ENCODE peak calls at places on chromosomes 5 and 9, in four cellular contexts. E is skeletal muscle cell, G is cardiac muscle cell, D is adipocyte. R is an unnamed sample.

GRCh38 chr5:58582411-58583393 is at the start of gene RAB3C:
- DNase-seq in E (peak; percentile 78), G (peak; percentile 96), D (peak; percentile 97), R (peak; percentile 70)

GRCh38 chr5:77032635-77033034 is 2.4 kb downstream of the AGGF1 start:
- DNase-seq in E (no peak), D (no peak), G (no peak), R (no peak)

GRCh38 chr5:142748568-142749249 is 21.5 kb upstream of the ARHGAP26 start:
- DNase-seq in G (no peak), D (no peak), E (no peak), R (no peak)

GRCh38 chr9:20538956-20539355 is 83.3 kb downstream of the MLLT3 start:
- DNase-seq in D (no peak), E (no peak), G (peak; percentile 28), R (no peak)

GRCh38 chr5:66720776-66721175 is 124.6 kb downstream of the MAST4 start:
- DNase-seq in D (no peak), E (no peak), G (no peak), R (no peak)

GRCh38 chr9:93108301-93109041 is 12.5 kb downstream of the CARD19 start:
- DNase-seq in D (no peak), G (no peak), E (no peak), R (no peak)

GRCh38 chr9:95511232-95511951 is 5.4 kb downstream of the PTCH1 start:
- DNase-seq in G (peak; percentile 82), E (no peak), D (peak; percentile 82), R (no peak)

GRCh38 chr9:3296536-3296935 is 229.3 kb downstream of the RFX3 start:
- DNase-seq in E (no peak), G (no peak), D (no peak), R (no peak)

GRCh38 chr5:137629646-137630045 is 106.2 kb downstream of the KLHL3 start:
- DNase-seq in D (peak; percentile 86), E (no peak), G (peak; percentile 77), R (no peak)

GRCh38 chr9:131658753-131659129 is 81.1 kb downstream of the RAPGEF1 start:
- DNase-seq in G (no peak), D (no peak), E (no peak), R (no peak)

GRCh38 chr9:133351908-133352634 is 4.1 kb downstream of the RPL7A start:
- DNase-seq in E (no peak), G (peak; percentile 69), D (peak; percentile 59), R (no peak)

GRCh38 chr5:153456993-153457392 is 33.5 kb upstream of the GRIA1 start:
- DNase-seq in D (no peak), G (no peak), E (no peak), R (no peak)

GRCh38 chr5:40071870-40072269 is 607.8 kb upstream of the PTGER4 start:
- DNase-seq in E (peak; percentile 18), D (peak; percentile 56), G (no peak), R (no peak)

GRCh38 chr9:87122947-87123685 is 175.8 kb upstream of the GAS1 start:
- DNase-seq in G (peak; percentile 88), E (peak; percentile 80), D (peak; percentile 80), R (peak; percentile 81)

GRCh38 chr5:95382843-95383242 is 8.3 kb upstream of the FAM81B start:
- DNase-seq in G (no peak), D (no peak), E (no peak), R (no peak)

GRCh38 chr9:131590449-131590848 is 45.1 kb downstream of the PRRT1B start:
- DNase-seq in D (no peak), E (no peak), G (no peak), R (no peak)

GRCh38 chr9:79060726-79061125 is 511.0 kb upstream of the TLE4 start:
- DNase-seq in D (no peak), G (no peak), E (no peak), R (no peak)

GRCh38 chr9:91433180-91433579 is 9.5 kb upstream of the NFIL3 start:
- DNase-seq in E (peak; percentile 89), G (peak; percentile 88), D (peak; percentile 92), R (peak; percentile 91)

GRCh38 chr5:174834081-174834480 is 109.7 kb downstream of the MSX2 start:
- DNase-seq in G (no peak), D (peak; percentile 44), E (no peak), R (peak; percentile 16)

GRCh38 chr5:581941-582340 is 30.2 kb upstream of the CEP72 start:
- DNase-seq in E (no peak), G (no peak), D (no peak), R (no peak)

GRCh38 chr5:583645-584044 is 28.5 kb upstream of the CEP72 start:
- DNase-seq in D (no peak), G (no peak), E (no peak), R (no peak)

GRCh38 chr5:581266-581665 is 30.9 kb upstream of the CEP72 start:
- DNase-seq in E (no peak), D (no peak), G (no peak), R (no peak)

GRCh38 chr5:584846-585245 is 27.3 kb upstream of the CEP72 start:
- DNase-seq in D (no peak), E (no peak), G (no peak), R (no peak)

DNA sequence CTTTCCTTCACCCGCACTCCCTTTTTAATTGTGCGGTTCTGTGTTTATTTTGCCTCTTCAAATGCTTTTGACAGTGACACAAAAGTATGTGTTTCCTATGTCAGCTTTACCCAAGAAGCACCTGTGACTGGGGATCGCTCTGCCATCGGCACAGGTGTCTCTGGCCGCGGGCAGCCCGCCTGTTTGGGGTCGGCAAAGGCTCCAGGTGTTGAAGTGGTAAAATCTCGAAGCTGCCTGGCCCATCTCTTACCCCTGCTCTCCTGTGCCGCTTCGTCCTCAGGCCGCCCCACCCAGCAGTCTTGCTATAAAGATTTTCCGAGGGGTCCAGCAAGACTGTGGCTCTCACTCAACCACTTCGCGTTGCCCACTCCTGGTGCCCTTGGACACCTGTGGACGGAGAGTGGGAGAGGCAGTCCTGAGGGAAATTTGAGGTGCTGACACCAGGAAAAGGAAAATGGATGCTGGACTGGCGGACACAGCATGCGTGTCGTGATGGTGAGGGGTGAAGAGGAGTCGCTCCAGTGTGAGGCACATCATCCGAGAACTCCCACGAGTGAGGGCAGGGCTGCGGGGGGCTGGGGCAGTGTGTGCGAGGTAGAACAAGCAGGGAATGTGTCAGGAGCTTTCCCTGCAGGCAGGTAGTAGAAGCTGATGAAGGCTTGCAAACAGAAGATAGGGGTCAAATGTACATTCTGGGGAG is 29.1 kb upstream of the CEP72 start:
- DNase-seq in D (no peak), G (no peak), E (no peak), R (no peak)
- H3K4me3 ChIP-seq in D (no peak overlapping the region), G (no peak overlapping the region), E (no peak overlapping the region), R (no peak overlapping the region)

GRCh38 chr5:42605490-42605889 is 151.1 kb upstream of the CCDC152 start:
- DNase-seq in E (no peak), D (no peak), G (no peak), R (no peak)
- H3K4me3 ChIP-seq in E (no peak overlapping the region), D (no peak overlapping the region), G (no peak overlapping the region), R (no peak overlapping the region)

GRCh38 chr5:63957617-63958016 is 4.6 kb downstream of the HTR1A start:
- DNase-seq in G (no peak), E (no peak), D (no peak), R (no peak)

GRCh38 chr5:63960646-63961045 is 1.6 kb downstream of the HTR1A start:
- DNase-seq in G (no peak), E (no peak), D (no peak), R (no peak)

GRCh38 chr5:63958654-63959053 is 3.6 kb downstream of the HTR1A start:
- DNase-seq in E (no peak), D (no peak), G (no peak), R (no peak)

GRCh38 chr5:63961125-63961597 is 1.1 kb downstream of the HTR1A start:
- DNase-seq in G (no peak), D (no peak), E (no peak), R (no peak)

GRCh38 chr5:63959177-63959982 is 2.9 kb downstream of the HTR1A start:
- DNase-seq in D (no peak), G (peak; percentile 15), E (no peak), R (no peak)
- H3K4me3 ChIP-seq in D (no peak overlapping the region), G (peak overlapping the region; percentile 14), E (no peak overlapping the region), R (no peak overlapping the region)

GRCh38 chr5:120843390-120843980 is 379.4 kb downstream of the PRR16 start:
- DNase-seq in D (no peak), G (no peak), E (no peak), R (no peak)

GRCh38 chr5:120852222-120852860 is 388.2 kb downstream of the PRR16 start:
- DNase-seq in E (no peak), D (no peak), G (no peak), R (no peak)

DNA sequence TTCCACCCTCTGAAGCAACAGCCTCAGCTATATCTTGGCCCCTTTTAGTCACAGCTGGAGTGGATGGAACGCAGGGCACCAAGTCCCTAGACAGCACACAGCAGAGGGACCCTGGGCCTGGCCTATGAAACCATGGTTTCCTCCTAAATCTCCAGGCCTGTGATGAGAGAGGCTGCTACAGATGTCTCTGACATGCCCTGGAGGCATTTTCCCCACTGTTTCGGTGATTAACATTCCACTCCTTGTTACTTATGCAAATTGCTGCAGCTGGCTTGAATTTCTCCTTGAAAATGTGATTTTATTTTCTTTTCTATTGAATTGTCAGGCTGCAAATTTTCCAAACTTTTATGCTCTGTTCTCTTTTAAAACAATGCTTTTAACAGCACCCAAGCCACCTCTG is 384.8 kb downstream of the PRR16 start:
- DNase-seq in D (peak; percentile 61), E (no peak), G (no peak), R (no peak)
- H3K4me3 ChIP-seq in D (no peak overlapping the region), E (no peak overlapping the region), G (no peak overlapping the region), R (no peak overlapping the region)

DNA sequence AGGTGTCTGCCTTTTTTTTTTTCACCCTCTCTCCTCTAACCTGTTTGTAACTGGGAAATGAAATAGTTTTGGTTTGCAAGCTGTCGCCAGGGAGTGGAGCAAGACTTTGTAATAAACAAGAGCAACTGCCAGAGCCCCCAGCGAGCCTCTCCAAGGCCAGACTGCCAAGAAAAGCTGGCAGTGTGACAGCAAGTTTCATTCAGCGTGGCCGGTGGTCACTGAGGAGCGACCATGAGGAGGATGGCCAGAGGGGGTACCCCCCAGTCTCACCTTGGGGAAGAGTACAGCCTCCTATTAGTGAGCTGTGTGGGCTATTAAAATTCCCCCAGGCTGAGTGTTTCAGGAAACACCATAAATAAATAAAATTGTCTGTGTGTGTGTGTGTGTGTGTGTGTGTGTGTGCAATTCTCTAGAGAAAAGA is 49.9 kb downstream of the ZFAND5 start:
- DNase-seq in D (peak; percentile 86), G (peak; percentile 86), E (peak; percentile 41), R (peak; percentile 27)
- H3K4me3 ChIP-seq in D (peak overlapping the region; percentile 55), G (no peak overlapping the region), E (no peak overlapping the region), R (no peak overlapping the region)

DNA sequence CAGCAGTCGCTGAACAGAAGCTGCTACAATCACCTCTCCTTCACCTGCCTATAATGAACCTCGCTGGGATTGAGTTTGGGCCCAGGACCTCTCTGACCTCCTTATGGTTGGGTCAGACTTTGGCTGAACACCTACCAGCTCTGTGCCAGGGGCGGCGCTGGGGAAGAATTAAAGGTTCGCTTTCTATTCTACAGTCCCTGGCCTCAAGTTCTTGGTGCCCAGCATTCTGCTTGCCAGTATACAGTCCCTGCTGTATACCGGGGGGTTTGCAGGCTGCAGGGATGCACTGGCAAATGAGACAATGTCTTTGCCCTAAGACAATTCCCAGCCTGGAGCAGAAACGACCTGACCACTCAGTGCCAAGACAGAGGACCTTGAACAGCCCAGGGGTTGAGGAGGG is 930 bp upstream of the STRBP start:
- DNase-seq in D (no peak), E (no peak), G (no peak), R (no peak)
- H3K4me3 ChIP-seq in D (peak overlapping the region; percentile 90), E (peak overlapping the region; percentile 76), G (peak overlapping the region; percentile 100), R (no peak overlapping the region)

R was measured in AG09309.